ENCODE peak calls at places on chromosome 6, in six cellular contexts. V is HEK293T; G is CD4-positive, alpha-beta T cell; H is coronary artery; B is stimulated activated CD4-positive, alpha-beta T cell treated with anti-CD3 and anti-CD28 coated beads, Interleukin-15, amount 100 ng/mL, for 24 hours; D is ecto neural progenitor cell. O is an unnamed sample.

GRCh38 chr6:168956884-168957730 is 296.5 kb downstream of the THBS2 start:
- DNase-seq in G (peak), B (peak), V (peak), D (peak), H (no peak), O (peak)

GRCh38 chr6:161748535-161749386 is 474.9 kb upstream of the AGPAT4 start:
- DNase-seq in B (peak), G (no peak), H (no peak), V (peak), D (peak), O (peak)

GRCh38 chr6:63476302-63476701 is 96.0 kb upstream of the LOC128125822 start:
- DNase-seq in V (no peak), G (no peak), B (no peak), H (no peak), D (no peak), O (no peak)

GRCh38 chr6:148972481-148972880 is 225.7 kb downstream of the UST start:
- DNase-seq in B (peak), G (peak), H (no peak), V (no peak), D (peak), O (peak)

GRCh38 chr6:56911847-56912246 is 43.1 kb upstream of the BEND6 start:
- DNase-seq in B (no peak), V (no peak), G (no peak), D (no peak), H (no peak), O (no peak)

GRCh38 chr6:2237001-2237400 is 8.4 kb downstream of the GMDS start:
- DNase-seq in G (no peak), D (no peak), H (no peak), B (no peak), V (no peak), O (no peak)

GRCh38 chr6:57013501-57013900 is 33.0 kb upstream of the KIAA1586 start:
- DNase-seq in B (no peak), G (no peak), V (no peak), D (no peak), H (no peak), O (no peak)

GRCh38 chr6:14079971-14080370 is 37.6 kb upstream of the CD83 start:
- DNase-seq in B (no peak), D (no peak), H (no peak), V (no peak), G (no peak), O (no peak)

GRCh38 chr6:168102093-168102985 is 23.3 kb upstream of the FRMD1 start:
- DNase-seq in H (no peak), D (no peak), G (no peak), V (no peak), B (no peak), O (no peak)

GRCh38 chr6:45148711-45149341 is 179.3 kb upstream of the RUNX2 start:
- DNase-seq in G (no peak), H (no peak), D (no peak), V (no peak), B (no peak), O (no peak)

GRCh38 chr6:36126553-36127458 is 3.5 kb upstream of the MAPK13 start:
- DNase-seq in D (no peak), B (peak), V (no peak), H (no peak), G (no peak), O (peak)

GRCh38 chr6:7590918-7591302 is 912 bp downstream of the SNRNP48 start:
- DNase-seq in G (no peak), D (no peak), B (no peak), H (no peak), V (peak), O (no peak)

GRCh38 chr6:130743175-130743574 is 84.0 kb upstream of the SMLR1 start:
- DNase-seq in V (peak), H (no peak), B (no peak), D (no peak), G (no peak), O (no peak)

O was measured in activated naive CD8-positive, alpha-beta T cell treated with anti-CD3 and anti-CD28 coated beads for 36 hours.